ENCODE peak calls at places on chromosome 11, in seven cellular contexts. One of them, this sample, is unnamed.

GRCh38 chr11:104337273-104337672 is 173.3 kb upstream of the PDGFD start:
- DNase-seq in BE2C: no peak
- DNase-seq in breast epithelium: no peak
- DNase-seq in Karpas-422: no peak
- DNase-seq in IMR-90: no peak
- DNase-seq in cardiac muscle cell: no peak
- DNase-seq in CD8-positive, alpha-beta T cell: no peak
- DNase-seq in this sample: no peak

GRCh38 chr11:125257185-125257584 is 92.6 kb downstream of the PKNOX2 start:
- DNase-seq in BE2C: no peak
- DNase-seq in breast epithelium: no peak
- DNase-seq in Karpas-422: no peak
- DNase-seq in IMR-90: no peak
- DNase-seq in cardiac muscle cell: peak; percentile 17
- DNase-seq in CD8-positive, alpha-beta T cell: no peak
- DNase-seq in this sample: no peak

GRCh38 chr11:72217856-72218745 is 1.5 kb downstream of the FOLR2 start:
- DNase-seq in BE2C: no peak
- DNase-seq in breast epithelium: no peak
- DNase-seq in Karpas-422: no peak
- DNase-seq in IMR-90: no peak
- DNase-seq in cardiac muscle cell: no peak
- DNase-seq in CD8-positive, alpha-beta T cell: no peak
- DNase-seq in this sample: peak; percentile 26

GRCh38 chr11:122897606-122898210 is 15.1 kb downstream of the JHY start:
- DNase-seq in BE2C: no peak
- DNase-seq in breast epithelium: no peak
- DNase-seq in Karpas-422: no peak
- DNase-seq in IMR-90: peak; percentile 68
- DNase-seq in cardiac muscle cell: peak; percentile 53
- DNase-seq in CD8-positive, alpha-beta T cell: no peak
- DNase-seq in this sample: no peak

GRCh38 chr11:62671604-62672528 is at the start of the genes LBHD1 and UQCC3:
- DNase-seq in BE2C: peak; percentile 71
- DNase-seq in breast epithelium: peak; percentile 72
- DNase-seq in Karpas-422: peak; percentile 96
- DNase-seq in IMR-90: peak; percentile 85
- DNase-seq in cardiac muscle cell: peak; percentile 89
- DNase-seq in CD8-positive, alpha-beta T cell: peak; percentile 84
- DNase-seq in this sample: peak; percentile 87

GRCh38 chr11:33635161-33635560 is 65.5 kb downstream of the C11orf91 start:
- DNase-seq in BE2C: no peak
- DNase-seq in breast epithelium: no peak
- DNase-seq in Karpas-422: peak; percentile 12
- DNase-seq in IMR-90: peak; percentile 58
- DNase-seq in cardiac muscle cell: peak; percentile 94
- DNase-seq in CD8-positive, alpha-beta T cell: no peak
- DNase-seq in this sample: no peak

GRCh38 chr11:9697766-9698165 is 33.9 kb downstream of the SWAP70 start:
- DNase-seq in BE2C: no peak
- DNase-seq in breast epithelium: no peak
- DNase-seq in Karpas-422: no peak
- DNase-seq in IMR-90: no peak
- DNase-seq in cardiac muscle cell: no peak
- DNase-seq in CD8-positive, alpha-beta T cell: no peak
- DNase-seq in this sample: no peak

GRCh38 chr11:16846305-16846704 is 107.9 kb downstream of the C11orf58 start:
- DNase-seq in BE2C: no peak
- DNase-seq in breast epithelium: no peak
- DNase-seq in Karpas-422: peak; percentile 45
- DNase-seq in IMR-90: no peak
- DNase-seq in cardiac muscle cell: peak; percentile 11
- DNase-seq in CD8-positive, alpha-beta T cell: no peak
- DNase-seq in this sample: no peak

GRCh38 chr11:113477321-113477720 is 2.1 kb upstream of the DRD2 start:
- DNase-seq in BE2C: peak; percentile 87
- DNase-seq in breast epithelium: no peak
- DNase-seq in Karpas-422: no peak
- DNase-seq in IMR-90: no peak
- DNase-seq in cardiac muscle cell: peak; percentile 48
- DNase-seq in CD8-positive, alpha-beta T cell: no peak
- DNase-seq in this sample: no peak

GRCh38 chr11:42824067-42824466 is 487.7 kb upstream of the API5 start:
- DNase-seq in BE2C: no peak
- DNase-seq in breast epithelium: no peak
- DNase-seq in Karpas-422: no peak
- DNase-seq in IMR-90: no peak
- DNase-seq in cardiac muscle cell: no peak
- DNase-seq in CD8-positive, alpha-beta T cell: no peak
- DNase-seq in this sample: no peak

GRCh38 chr11:1298695-1299492 is 10.5 kb downstream of the TOLLIP start:
- DNase-seq in BE2C: no peak
- DNase-seq in breast epithelium: peak; percentile 83
- DNase-seq in Karpas-422: no peak
- DNase-seq in IMR-90: peak; percentile 59
- DNase-seq in cardiac muscle cell: peak; percentile 89
- DNase-seq in CD8-positive, alpha-beta T cell: no peak
- DNase-seq in this sample: peak; percentile 87

GRCh38 chr11:65260756-65261590 is 789 bp upstream of the POLA2 start:
- DNase-seq in BE2C: no peak
- DNase-seq in breast epithelium: no peak
- DNase-seq in Karpas-422: peak; percentile 43
- DNase-seq in IMR-90: no peak
- DNase-seq in cardiac muscle cell: no peak
- DNase-seq in CD8-positive, alpha-beta T cell: no peak
- DNase-seq in this sample: no peak

GRCh38 chr11:69320756-69321741 is 27.1 kb downstream of the MYEOV start:
- DNase-seq in BE2C: no peak
- DNase-seq in breast epithelium: no peak
- DNase-seq in Karpas-422: no peak
- DNase-seq in IMR-90: peak; percentile 52
- DNase-seq in cardiac muscle cell: no peak
- DNase-seq in CD8-positive, alpha-beta T cell: no peak
- DNase-seq in this sample: peak; percentile 32

GRCh38 chr11:105229257-105229656 is 89.7 kb upstream of the CARD18 start:
- DNase-seq in BE2C: no peak
- DNase-seq in breast epithelium: no peak
- DNase-seq in Karpas-422: no peak
- DNase-seq in IMR-90: peak; percentile 80
- DNase-seq in cardiac muscle cell: peak; percentile 59
- DNase-seq in CD8-positive, alpha-beta T cell: no peak
- DNase-seq in this sample: no peak

GRCh38 chr11:2574553-2575535 is 125.0 kb downstream of the KCNQ1OT1 start:
- DNase-seq in BE2C: peak; percentile 1
- DNase-seq in breast epithelium: peak; percentile 69
- DNase-seq in Karpas-422: no peak
- DNase-seq in IMR-90: no peak
- DNase-seq in cardiac muscle cell: peak; percentile 6
- DNase-seq in CD8-positive, alpha-beta T cell: no peak
- DNase-seq in this sample: no peak

GRCh38 chr11:68311155-68312116 is 955 bp upstream of the LRP5 start:
- DNase-seq in BE2C: no peak
- DNase-seq in breast epithelium: no peak
- DNase-seq in Karpas-422: no peak
- DNase-seq in IMR-90: no peak
- DNase-seq in cardiac muscle cell: no peak
- DNase-seq in CD8-positive, alpha-beta T cell: no peak
- DNase-seq in this sample: peak; percentile 46

GRCh38 chr11:130156108-130157022 is 3.2 kb upstream of the ST14 start:
- DNase-seq in BE2C: no peak
- DNase-seq in breast epithelium: no peak
- DNase-seq in Karpas-422: no peak
- DNase-seq in IMR-90: no peak
- DNase-seq in cardiac muscle cell: peak; percentile 35
- DNase-seq in CD8-positive, alpha-beta T cell: no peak
- DNase-seq in this sample: no peak

GRCh38 chr11:88281317-88281712 is 56.2 kb downstream of the CTSC start:
- DNase-seq in BE2C: no peak
- DNase-seq in breast epithelium: no peak
- DNase-seq in Karpas-422: peak; percentile 60
- DNase-seq in IMR-90: no peak
- DNase-seq in cardiac muscle cell: peak; percentile 26
- DNase-seq in CD8-positive, alpha-beta T cell: no peak
- DNase-seq in this sample: peak; percentile 25

GRCh38 chr11:65440831-65441499 is 18.4 kb downstream of the NEAT1 start:
- DNase-seq in BE2C: no peak
- DNase-seq in breast epithelium: peak; percentile 26
- DNase-seq in Karpas-422: peak; percentile 84
- DNase-seq in IMR-90: peak; percentile 43
- DNase-seq in cardiac muscle cell: peak; percentile 43
- DNase-seq in CD8-positive, alpha-beta T cell: no peak
- DNase-seq in this sample: no peak

GRCh38 chr11:69240332-69241074 is 53.5 kb upstream of the MYEOV start:
- DNase-seq in BE2C: no peak
- DNase-seq in breast epithelium: peak; percentile 5
- DNase-seq in Karpas-422: peak; percentile 63
- DNase-seq in IMR-90: peak; percentile 14
- DNase-seq in cardiac muscle cell: peak; percentile 45
- DNase-seq in CD8-positive, alpha-beta T cell: no peak
- DNase-seq in this sample: peak; percentile 56

GRCh38 chr11:61973603-61974162 is 6.2 kb upstream of the FTH1 start:
- DNase-seq in BE2C: no peak
- DNase-seq in breast epithelium: peak; percentile 82
- DNase-seq in Karpas-422: no peak
- DNase-seq in IMR-90: no peak
- DNase-seq in cardiac muscle cell: no peak
- DNase-seq in CD8-positive, alpha-beta T cell: no peak
- DNase-seq in this sample: no peak

GRCh38 chr11:19646921-19647320 is 65.7 kb upstream of the NAV2 start:
- DNase-seq in BE2C: peak; percentile 19
- DNase-seq in breast epithelium: peak; percentile 74
- DNase-seq in Karpas-422: no peak
- DNase-seq in IMR-90: peak; percentile 93
- DNase-seq in cardiac muscle cell: peak; percentile 93
- DNase-seq in CD8-positive, alpha-beta T cell: no peak
- DNase-seq in this sample: no peak

GRCh38 chr11:64757549-64758329 is 2.0 kb downstream of the PYGM start:
- DNase-seq in BE2C: no peak
- DNase-seq in breast epithelium: no peak
- DNase-seq in Karpas-422: no peak
- DNase-seq in IMR-90: no peak
- DNase-seq in cardiac muscle cell: no peak
- DNase-seq in CD8-positive, alpha-beta T cell: no peak
- DNase-seq in this sample: peak; percentile 34

DNA sequence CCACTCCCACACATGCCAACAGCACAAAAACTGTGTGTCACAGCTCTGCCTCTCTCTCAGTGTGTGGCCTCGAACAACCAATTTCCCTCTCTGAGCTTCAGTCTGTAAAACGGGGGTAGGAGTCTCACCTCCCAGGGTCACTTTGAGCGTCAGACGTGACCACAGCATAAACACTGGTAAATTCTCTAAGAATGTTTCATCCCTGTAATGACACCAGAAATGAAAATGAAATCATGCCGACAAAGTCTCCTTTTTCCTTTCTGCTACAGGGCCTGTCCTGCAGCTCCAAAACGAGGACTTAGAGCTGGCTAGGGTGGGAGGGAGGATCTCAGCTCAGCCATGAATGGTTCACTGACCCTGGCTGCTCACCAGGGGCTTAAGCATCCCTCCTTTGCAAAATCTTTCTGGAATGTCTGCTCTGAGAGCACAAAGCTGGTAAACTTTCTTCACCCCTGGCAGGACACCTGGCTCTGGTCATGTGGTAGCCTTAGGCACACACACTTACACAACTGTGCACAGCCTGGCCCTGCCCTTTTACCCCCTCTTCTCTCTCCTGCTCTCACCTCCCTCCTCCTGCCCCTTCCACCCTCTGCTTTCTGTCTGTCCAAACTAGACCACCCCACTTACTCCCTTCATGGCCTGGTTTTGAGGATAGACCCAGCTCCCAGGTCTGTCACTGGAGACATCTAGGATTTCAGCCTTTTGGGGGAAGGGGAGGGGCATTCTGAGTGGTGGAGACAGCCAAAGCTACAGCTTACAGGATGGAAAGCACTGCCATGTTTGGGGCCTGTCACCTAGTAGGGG is 12.3 kb upstream of the TSKU start:
- DNase-seq in BE2C: no peak
- DNase-seq in breast epithelium: peak; percentile 86
- DNase-seq in Karpas-422: no peak
- DNase-seq in IMR-90: peak; percentile 99
- DNase-seq in cardiac muscle cell: peak; percentile 77
- DNase-seq in CD8-positive, alpha-beta T cell: no peak
- DNase-seq in this sample: peak; percentile 86
- H3K4me1 ChIP-seq in BE2C: peaks cover 8% of the 10 kb centered on the region
- H3K4me1 ChIP-seq in breast epithelium: peaks cover 42% of the 10 kb centered on the region
- H3K4me1 ChIP-seq in Karpas-422: no peaks in the 10 kb centered on the region
- H3K4me1 ChIP-seq in IMR-90: peaks cover 43% of the 10 kb centered on the region
- H3K4me1 ChIP-seq in cardiac muscle cell: peaks cover 21% of the 10 kb centered on the region
- H3K4me1 ChIP-seq in CD8-positive, alpha-beta T cell: peaks cover 19% of the 10 kb centered on the region
- H3K4me1 ChIP-seq in this sample: peaks cover 52% of the 10 kb centered on the region

GRCh38 chr11:129023968-129024676 is 81.5 kb upstream of the TP53AIP1 start:
- DNase-seq in BE2C: no peak
- DNase-seq in breast epithelium: peak; percentile 75
- DNase-seq in Karpas-422: no peak
- DNase-seq in IMR-90: peak; percentile 5
- DNase-seq in cardiac muscle cell: peak; percentile 14
- DNase-seq in CD8-positive, alpha-beta T cell: peak; percentile 14
- DNase-seq in this sample: peak; percentile 89
- H3K4me3 ChIP-seq in BE2C: no peak overlapping the region
- H3K4me3 ChIP-seq in breast epithelium: no peak overlapping the region
- H3K4me3 ChIP-seq in Karpas-422: no peak overlapping the region
- H3K4me3 ChIP-seq in IMR-90: no peak overlapping the region
- H3K4me3 ChIP-seq in cardiac muscle cell: no peak overlapping the region
- H3K4me3 ChIP-seq in CD8-positive, alpha-beta T cell: no peak overlapping the region
- H3K4me3 ChIP-seq in this sample: no peak overlapping the region

GRCh38 chr11:102420547-102420946 is 32.0 kb downstream of the TMEM123 start:
- DNase-seq in BE2C: no peak
- DNase-seq in breast epithelium: no peak
- DNase-seq in Karpas-422: no peak
- DNase-seq in IMR-90: no peak
- DNase-seq in cardiac muscle cell: no peak
- DNase-seq in CD8-positive, alpha-beta T cell: no peak
- DNase-seq in this sample: no peak
- H3K4me1 ChIP-seq in BE2C: no peaks in the 10 kb centered on the region
- H3K4me1 ChIP-seq in breast epithelium: no peaks in the 10 kb centered on the region
- H3K4me1 ChIP-seq in Karpas-422: peaks cover 87% of the 10 kb centered on the region
- H3K4me1 ChIP-seq in IMR-90: no peaks in the 10 kb centered on the region
- H3K4me1 ChIP-seq in cardiac muscle cell: peaks cover 6% of the 10 kb centered on the region
- H3K4me1 ChIP-seq in CD8-positive, alpha-beta T cell: peaks cover 90% of the 10 kb centered on the region
- H3K4me1 ChIP-seq in this sample: peaks cover 30% of the 10 kb centered on the region

DNA sequence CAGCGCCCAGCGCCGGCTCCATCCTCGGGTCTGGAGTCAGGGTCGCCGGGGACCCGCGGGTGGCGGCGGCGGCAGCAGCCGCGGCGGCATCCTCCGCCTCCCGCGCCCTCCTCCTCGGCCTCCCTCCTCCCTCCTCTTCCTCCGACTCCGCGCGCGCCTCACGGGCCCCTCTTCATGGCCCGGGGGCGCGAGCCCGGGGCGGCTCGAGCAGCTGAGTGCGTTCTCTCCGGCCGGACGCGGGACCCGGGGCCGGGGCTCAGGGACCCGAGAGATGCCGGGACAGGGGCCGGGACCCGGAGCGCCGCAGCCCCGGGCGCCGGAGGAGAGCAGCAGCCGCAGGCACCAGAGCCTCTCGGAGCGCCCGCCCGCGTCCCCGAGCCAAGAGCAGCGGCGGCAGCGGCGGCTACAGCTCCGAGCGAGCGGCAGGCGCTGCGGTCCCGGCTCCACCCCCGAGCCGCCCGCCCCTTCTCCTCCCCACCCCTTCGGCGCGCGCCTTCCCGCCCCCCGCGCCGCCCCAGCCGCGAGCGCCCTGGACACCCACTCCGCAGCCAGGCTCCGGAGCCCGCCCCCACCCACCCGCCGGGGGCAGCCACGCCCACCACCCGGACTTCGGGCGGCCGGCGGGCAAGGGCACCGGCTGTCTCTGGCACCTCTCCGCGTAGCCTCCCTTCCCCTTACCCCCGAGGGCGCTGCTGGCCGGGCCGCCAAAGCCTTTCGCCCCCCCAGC is at the start of gene CHST1:
- DNase-seq in BE2C: peak; percentile 45
- DNase-seq in breast epithelium: no peak
- DNase-seq in Karpas-422: no peak
- DNase-seq in IMR-90: no peak
- DNase-seq in cardiac muscle cell: peak; percentile 66
- DNase-seq in CD8-positive, alpha-beta T cell: no peak
- DNase-seq in this sample: no peak
- H3K4me3 ChIP-seq in BE2C: peak within 1 kb of the TSS; percentile 46
- H3K4me3 ChIP-seq in breast epithelium: peak within 1 kb of the TSS; percentile 59
- H3K4me3 ChIP-seq in Karpas-422: no peak within 1 kb of the TSS
- H3K4me3 ChIP-seq in IMR-90: peak within 1 kb of the TSS; percentile 36
- H3K4me3 ChIP-seq in cardiac muscle cell: peak within 1 kb of the TSS; percentile 78
- H3K4me3 ChIP-seq in CD8-positive, alpha-beta T cell: peak within 1 kb of the TSS; percentile 19
- H3K4me3 ChIP-seq in this sample: peak within 1 kb of the TSS; percentile 29